ENCODE peak calls at places on chromosomes 11 and 22, in ten cellular contexts. H is AG10803; S is CD8-positive, alpha-beta memory T cell; D is heart right ventricle; Z is brain microvascular endothelial cell; O is HAP-1; I is H7; R is neural progenitor cell; B is lower lobe of right lung; Q is dorsolateral prefrontal cortex. K is an unnamed sample.

GRCh38 chr11:57498540-57498939 is 17.0 kb downstream of the SLC43A1 start:
- DNase-seq in Z (no peak), O (no peak), B (no peak), R (no peak), H (no peak), I (no peak), S (no peak), Q (no peak), D (no peak), K (no peak)

GRCh38 chr22:43462701-43463100 is 50.9 kb downstream of the MPPED1 start:
- DNase-seq in S (no peak), B (no peak), R (no peak), O (no peak), I (no peak), H (no peak), Q (no peak), Z (no peak), D (no peak), K (no peak)

GRCh38 chr11:83573097-83573496 is 286.9 kb upstream of the CCDC90B start:
- DNase-seq in H (peak; percentile 71), I (no peak), O (no peak), S (no peak), Q (no peak), Z (no peak), R (no peak), D (no peak), B (no peak), K (peak; percentile 75)

GRCh38 chr11:93013646-93014045 is 44.2 kb downstream of the MTNR1B start:
- DNase-seq in I (no peak), R (no peak), B (no peak), H (no peak), Z (no peak), D (no peak), Q (no peak), O (no peak), S (no peak), K (no peak)

GRCh38 chr11:27699242-27699925 is 871 bp downstream of the BDNF start:
- DNase-seq in I (peak; percentile 63), H (no peak), Q (no peak), R (peak; percentile 67), B (no peak), O (peak; percentile 9), Z (no peak), D (no peak), S (no peak), K (no peak)

GRCh38 chr11:120344302-120345004 is 8.2 kb downstream of the ARHGEF12 start:
- DNase-seq in Q (no peak), O (no peak), S (no peak), Z (peak; percentile 53), B (no peak), I (no peak), H (peak; percentile 57), D (no peak), R (no peak), K (peak; percentile 56)

GRCh38 chr22:44341431-44342346 is 28.9 kb upstream of the SHISAL1 start:
- DNase-seq in I (peak; percentile 79), S (no peak), H (peak; percentile 44), O (peak; percentile 85), Z (no peak), B (no peak), R (peak; percentile 85), Q (no peak), D (peak; percentile 24), K (no peak)

GRCh38 chr22:26884921-26885320 is 227.5 kb downstream of the MIAT start:
- DNase-seq in H (peak; percentile 20), R (no peak), Q (no peak), D (no peak), I (no peak), O (no peak), S (no peak), Z (no peak), B (no peak), K (no peak)

GRCh38 chr11:12110714-12111481 is 508 bp downstream of the MICAL2 start:
- DNase-seq in B (peak; percentile 70), D (peak; percentile 49), O (peak; percentile 45), S (peak; percentile 15), I (peak; percentile 73), R (peak; percentile 63), Z (no peak), Q (no peak), H (peak; percentile 28), K (no peak)

GRCh38 chr11:117584056-117584830 is 212.8 kb downstream of the DSCAML1 start:
- DNase-seq in Q (no peak), D (no peak), R (no peak), H (peak; percentile 40), Z (peak; percentile 4), B (no peak), O (no peak), S (no peak), I (no peak), K (peak; percentile 16)

GRCh38 chr11:77301510-77301909 is at the start of gene GDPD4:
- DNase-seq in H (no peak), R (no peak), D (no peak), I (peak; percentile 67), S (no peak), O (no peak), Q (no peak), B (no peak), Z (no peak), K (no peak)

GRCh38 chr11:35715649-35716048 is 53.1 kb downstream of the TRIM44 start:
- DNase-seq in Z (no peak), S (no peak), D (no peak), R (no peak), Q (no peak), I (no peak), H (no peak), O (no peak), B (no peak), K (no peak)

GRCh38 chr11:60917267-60917666 is 3.3 kb downstream of the TMEM109 start:
- DNase-seq in Z (no peak), O (no peak), D (no peak), H (no peak), I (no peak), B (no peak), R (no peak), S (no peak), Q (no peak), K (no peak)

GRCh38 chr22:50141462-50141861 is 29.1 kb upstream of the PANX2 start:
- DNase-seq in B (no peak), I (peak; percentile 12), S (no peak), O (no peak), H (no peak), Z (no peak), D (no peak), R (no peak), Q (no peak), K (no peak)

GRCh38 chr11:133082851-133083488 is 449.3 kb downstream of the OPCML start:
- DNase-seq in O (peak; percentile 72), H (peak; percentile 52), Z (peak; percentile 6), Q (peak; percentile 53), B (peak; percentile 76), I (peak; percentile 96), R (peak; percentile 89), S (no peak), D (peak; percentile 28), K (peak; percentile 8)
- H3K4me3 ChIP-seq in O (no peak overlapping the region), H (peak overlapping the region; percentile 48), Z (peak overlapping the region; percentile 51), Q (peak overlapping the region; percentile 53), B (peak overlapping the region; percentile 47), I (peak overlapping the region; percentile 65), R (peak overlapping the region; percentile 60), S (no peak overlapping the region), D (peak overlapping the region; percentile 45), K (peak overlapping the region; percentile 37)

GRCh38 chr22:46852771-46853170 is 90.3 kb downstream of the TBC1D22A start:
- DNase-seq in Q (no peak), B (no peak), H (no peak), O (no peak), Z (no peak), I (no peak), S (no peak), R (no peak), D (no peak), K (no peak)

GRCh38 chr22:46857142-46857825 is 94.8 kb downstream of the TBC1D22A start:
- DNase-seq in O (no peak), B (no peak), H (no peak), Q (no peak), S (no peak), R (no peak), I (peak; percentile 18), D (no peak), Z (no peak), K (no peak)

GRCh38 chr22:46851941-46852340 is 89.5 kb downstream of the TBC1D22A start:
- DNase-seq in H (no peak), I (peak; percentile 44), S (no peak), Q (no peak), R (no peak), Z (no peak), D (no peak), B (no peak), O (no peak), K (no peak)

GRCh38 chr22:46853191-46853590 is 90.7 kb downstream of the TBC1D22A start:
- DNase-seq in H (no peak), B (no peak), D (no peak), Q (no peak), R (no peak), O (no peak), I (no peak), Z (no peak), S (no peak), K (no peak)

GRCh38 chr22:46854125-46854870 is 91.8 kb downstream of the TBC1D22A start:
- DNase-seq in B (peak; percentile 76), Q (no peak), S (no peak), I (peak; percentile 65), H (no peak), R (no peak), Z (peak; percentile 14), D (peak; percentile 53), O (no peak), K (no peak)
- H3K4me3 ChIP-seq in B (peak overlapping the region; percentile 14), Q (no peak overlapping the region), S (no peak overlapping the region), I (no peak overlapping the region), H (no peak overlapping the region), R (no peak overlapping the region), Z (no peak overlapping the region), D (no peak overlapping the region), O (no peak overlapping the region), K (no peak overlapping the region)

DNA sequence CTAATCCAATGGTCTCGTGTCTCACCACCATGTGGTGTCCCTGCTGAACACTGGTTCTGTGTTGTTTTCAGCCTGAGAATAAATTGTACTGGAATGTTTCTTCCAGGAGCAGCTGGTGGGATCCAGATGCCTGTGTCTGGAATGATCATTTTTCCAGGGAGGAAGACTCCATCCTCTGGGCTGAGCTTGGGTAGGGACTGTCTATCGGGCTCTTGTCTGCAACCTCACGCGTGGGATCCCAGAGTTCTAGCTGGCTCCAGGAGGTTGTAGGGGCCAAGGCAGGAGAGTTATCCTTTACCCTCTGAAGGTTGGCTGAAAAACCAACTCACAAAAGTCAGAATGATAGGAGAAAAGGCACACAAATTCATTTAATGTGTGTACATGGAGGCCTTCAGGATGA is 144.1 kb upstream of the B3GAT1 start:
- DNase-seq in S (no peak), O (no peak), R (no peak), Q (no peak), H (no peak), B (no peak), Z (no peak), D (no peak), I (peak; percentile 9), K (no peak)
- H3K4me3 ChIP-seq in S (no peak overlapping the region), O (no peak overlapping the region), R (no peak overlapping the region), Q (no peak overlapping the region), H (no peak overlapping the region), B (no peak overlapping the region), Z (no peak overlapping the region), D (no peak overlapping the region), I (no peak overlapping the region), K (no peak overlapping the region)

DNA sequence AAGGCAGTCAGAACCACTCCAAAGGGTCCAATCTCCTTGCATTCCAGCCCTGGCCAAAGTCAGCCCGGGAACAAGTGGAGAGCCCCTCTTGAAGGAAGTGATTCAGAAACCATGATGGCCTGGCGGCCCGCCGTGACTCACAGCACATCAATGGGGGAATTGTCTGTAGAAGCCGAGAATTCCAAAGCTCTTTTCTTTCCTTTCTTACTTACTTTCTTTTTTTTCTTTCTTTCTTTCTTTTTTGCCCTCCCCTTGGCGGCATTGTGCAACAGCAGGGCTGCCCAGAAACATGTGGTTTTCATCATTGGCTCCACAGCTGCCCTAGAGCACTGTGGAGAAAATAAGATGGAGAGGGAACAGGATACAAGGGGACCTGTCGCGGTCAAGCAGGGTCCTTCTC is 140.2 kb upstream of the TIMP3 start:
- DNase-seq in Z (peak; percentile 89), H (peak; percentile 93), B (no peak), D (peak; percentile 35), S (no peak), Q (no peak), O (no peak), I (no peak), R (no peak), K (peak; percentile 94)
- H3K4me3 ChIP-seq in Z (no peak overlapping the region), H (peak overlapping the region; percentile 10), B (no peak overlapping the region), D (no peak overlapping the region), S (no peak overlapping the region), Q (no peak overlapping the region), O (no peak overlapping the region), I (no peak overlapping the region), R (no peak overlapping the region), K (no peak overlapping the region)

K was measured in foreskin fibroblast.